ENCODE peak calls at places on chromosomes 1 and 21, in eight cellular contexts. One of them, this sample, is unnamed.
A peak's percentile ranks its signal among the peaks of the same experiment; 100 is the strongest.

GRCh38 chr1:115240321-115240720 is 97.7 kb downstream of the NGF start:
- DNase-seq in stomach: no peak
- DNase-seq in PC-9: no peak
- DNase-seq in neuronal stem cell: no peak
- DNase-seq in cardiac muscle cell: no peak
- DNase-seq in RWPE1: no peak
- DNase-seq in GM23338: no peak
- DNase-seq in uterus: no peak
- DNase-seq in this sample: no peak

GRCh38 chr1:27664291-27664690 is 7.7 kb downstream of the IFI6 start:
- DNase-seq in neuronal stem cell: no peak
- DNase-seq in stomach: no peak
- DNase-seq in GM23338: peak; percentile 22
- DNase-seq in uterus: no peak
- DNase-seq in RWPE1: no peak
- DNase-seq in PC-9: no peak
- DNase-seq in cardiac muscle cell: no peak
- DNase-seq in this sample: no peak

GRCh38 chr21:41827951-41828883 is 50.9 kb downstream of the PRDM15 start:
- DNase-seq in neuronal stem cell: no peak
- DNase-seq in RWPE1: peak; percentile 12
- DNase-seq in uterus: no peak
- DNase-seq in cardiac muscle cell: no peak
- DNase-seq in stomach: no peak
- DNase-seq in PC-9: no peak
- DNase-seq in GM23338: no peak
- DNase-seq in this sample: no peak

GRCh38 chr1:209607102-209607794 is 23.7 kb downstream of the CAMK1G start:
- DNase-seq in RWPE1: peak; percentile 70
- DNase-seq in neuronal stem cell: no peak
- DNase-seq in PC-9: peak; percentile 39
- DNase-seq in stomach: no peak
- DNase-seq in cardiac muscle cell: no peak
- DNase-seq in uterus: no peak
- DNase-seq in GM23338: no peak
- DNase-seq in this sample: no peak

GRCh38 chr1:45246760-45247159 is 40.4 kb upstream of the ZSWIM5 start:
- DNase-seq in RWPE1: peak; percentile 38
- DNase-seq in PC-9: peak; percentile 88
- DNase-seq in neuronal stem cell: no peak
- DNase-seq in cardiac muscle cell: no peak
- DNase-seq in GM23338: no peak
- DNase-seq in uterus: no peak
- DNase-seq in stomach: no peak
- DNase-seq in this sample: no peak

GRCh38 chr1:100535264-100535663 is 2.7 kb upstream of the GPR88 start:
- DNase-seq in uterus: no peak
- DNase-seq in PC-9: no peak
- DNase-seq in stomach: no peak
- DNase-seq in GM23338: no peak
- DNase-seq in neuronal stem cell: no peak
- DNase-seq in cardiac muscle cell: no peak
- DNase-seq in RWPE1: no peak
- DNase-seq in this sample: no peak

GRCh38 chr1:22364764-22365163 is 86.9 kb upstream of the ZBTB40 start:
- DNase-seq in RWPE1: no peak
- DNase-seq in stomach: no peak
- DNase-seq in PC-9: no peak
- DNase-seq in cardiac muscle cell: no peak
- DNase-seq in neuronal stem cell: no peak
- DNase-seq in uterus: no peak
- DNase-seq in GM23338: peak; percentile 70
- DNase-seq in this sample: no peak

GRCh38 chr1:84704872-84705426 is 14.7 kb upstream of the SSX2IP start:
- DNase-seq in uterus: no peak
- DNase-seq in cardiac muscle cell: no peak
- DNase-seq in RWPE1: no peak
- DNase-seq in PC-9: no peak
- DNase-seq in GM23338: no peak
- DNase-seq in neuronal stem cell: no peak
- DNase-seq in stomach: no peak
- DNase-seq in this sample: no peak

GRCh38 chr1:15211424-15211823 is 35.6 kb upstream of the FHAD1 start:
- DNase-seq in uterus: no peak
- DNase-seq in stomach: no peak
- DNase-seq in cardiac muscle cell: no peak
- DNase-seq in PC-9: no peak
- DNase-seq in RWPE1: no peak
- DNase-seq in GM23338: no peak
- DNase-seq in neuronal stem cell: no peak
- DNase-seq in this sample: no peak

GRCh38 chr21:38777521-38777920 is 28.2 kb upstream of the ETS2 start:
- DNase-seq in PC-9: no peak
- DNase-seq in GM23338: no peak
- DNase-seq in stomach: no peak
- DNase-seq in neuronal stem cell: no peak
- DNase-seq in uterus: no peak
- DNase-seq in RWPE1: no peak
- DNase-seq in cardiac muscle cell: no peak
- DNase-seq in this sample: no peak

GRCh38 chr1:193183019-193183643 is 3.3 kb downstream of the B3GALT2 start:
- DNase-seq in GM23338: peak; percentile 74
- DNase-seq in stomach: no peak
- DNase-seq in cardiac muscle cell: peak; percentile 74
- DNase-seq in uterus: no peak
- DNase-seq in neuronal stem cell: peak; percentile 37
- DNase-seq in RWPE1: peak; percentile 12
- DNase-seq in PC-9: no peak
- DNase-seq in this sample: peak; percentile 29

GRCh38 chr1:112982328-112982727 is 26.3 kb upstream of the SLC16A1 start:
- DNase-seq in cardiac muscle cell: no peak
- DNase-seq in RWPE1: no peak
- DNase-seq in uterus: no peak
- DNase-seq in GM23338: no peak
- DNase-seq in PC-9: no peak
- DNase-seq in stomach: no peak
- DNase-seq in neuronal stem cell: no peak
- DNase-seq in this sample: no peak

GRCh38 chr1:21340230-21340564 is 49.9 kb upstream of the ECE1 start:
- DNase-seq in uterus: peak; percentile 66
- DNase-seq in cardiac muscle cell: no peak
- DNase-seq in GM23338: no peak
- DNase-seq in stomach: peak; percentile 85
- DNase-seq in PC-9: no peak
- DNase-seq in RWPE1: no peak
- DNase-seq in neuronal stem cell: no peak
- DNase-seq in this sample: peak; percentile 97

DNA sequence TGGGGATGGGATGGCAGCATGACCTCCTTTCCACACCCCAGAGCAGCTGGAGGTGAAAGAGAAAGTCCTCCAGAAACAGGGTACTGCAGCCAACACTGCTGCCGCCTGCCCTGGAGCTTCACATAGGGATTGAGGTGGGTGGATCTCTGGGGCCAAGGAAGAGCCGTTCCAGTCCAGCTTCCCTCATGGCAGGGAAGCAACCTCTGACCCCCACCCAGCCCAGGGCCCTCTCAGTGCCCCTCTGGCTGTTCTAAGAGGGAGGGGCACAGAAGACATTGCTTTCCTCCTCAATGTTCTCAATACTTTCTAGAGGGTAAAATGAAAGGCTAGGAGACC is 5.7 kb downstream of the KIF21B start:
- DNase-seq in PC-9: no peak
- DNase-seq in neuronal stem cell: no peak
- DNase-seq in stomach: no peak
- DNase-seq in GM23338: no peak
- DNase-seq in cardiac muscle cell: no peak
- DNase-seq in uterus: no peak
- DNase-seq in RWPE1: no peak
- DNase-seq in this sample: no peak
- H3K27ac ChIP-seq in PC-9: no peak overlapping the region
- H3K27ac ChIP-seq in neuronal stem cell: no peak overlapping the region
- H3K27ac ChIP-seq in stomach: no peak overlapping the region
- H3K27ac ChIP-seq in GM23338: no peak overlapping the region
- H3K27ac ChIP-seq in cardiac muscle cell: no peak overlapping the region
- H3K27ac ChIP-seq in uterus: no peak overlapping the region
- H3K27ac ChIP-seq in RWPE1: no peak overlapping the region
- H3K27ac ChIP-seq in this sample: no peak overlapping the region

DNA sequence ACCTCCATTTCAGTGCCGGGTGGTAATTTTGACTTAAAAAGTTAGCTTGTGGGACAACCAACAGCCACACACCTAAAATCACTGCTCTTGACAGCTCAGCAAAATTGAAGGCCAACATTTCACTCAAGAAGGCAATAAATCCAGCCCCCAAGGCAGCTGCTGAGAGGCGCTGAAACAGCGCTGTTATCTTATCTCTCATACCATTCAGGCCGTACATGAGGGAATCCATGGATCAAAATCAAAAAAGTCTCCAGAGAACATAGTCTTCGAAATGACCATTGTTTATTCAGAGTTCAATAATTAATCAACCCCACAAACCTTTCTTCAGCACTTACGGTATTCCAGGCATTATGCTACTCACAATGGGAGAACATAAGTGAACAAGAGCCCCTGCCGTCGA is 38.5 kb downstream of the ZBTB18 start:
- DNase-seq in PC-9: no peak
- DNase-seq in neuronal stem cell: no peak
- DNase-seq in RWPE1: no peak
- DNase-seq in cardiac muscle cell: no peak
- DNase-seq in GM23338: no peak
- DNase-seq in uterus: no peak
- DNase-seq in stomach: no peak
- DNase-seq in this sample: no peak
- H3K27ac ChIP-seq in PC-9: no peak overlapping the region
- H3K27ac ChIP-seq in neuronal stem cell: no peak overlapping the region
- H3K27ac ChIP-seq in RWPE1: no peak overlapping the region
- H3K27ac ChIP-seq in cardiac muscle cell: no peak overlapping the region
- H3K27ac ChIP-seq in GM23338: no peak overlapping the region
- H3K27ac ChIP-seq in uterus: no peak overlapping the region
- H3K27ac ChIP-seq in stomach: no peak overlapping the region
- H3K27ac ChIP-seq in this sample: no peak overlapping the region

GRCh38 chr1:237043846-237044636 is 2.1 kb downstream of the RYR2 start:
- DNase-seq in neuronal stem cell: no peak
- DNase-seq in RWPE1: no peak
- DNase-seq in stomach: no peak
- DNase-seq in PC-9: no peak
- DNase-seq in uterus: no peak
- DNase-seq in cardiac muscle cell: peak; percentile 96
- DNase-seq in GM23338: peak; percentile 51
- DNase-seq in this sample: no peak

GRCh38 chr1:237041461-237041794 is 556 bp upstream of the RYR2 start:
- DNase-seq in stomach: no peak
- DNase-seq in uterus: no peak
- DNase-seq in GM23338: no peak
- DNase-seq in PC-9: no peak
- DNase-seq in RWPE1: no peak
- DNase-seq in cardiac muscle cell: no peak
- DNase-seq in neuronal stem cell: no peak
- DNase-seq in this sample: no peak

GRCh38 chr1:237041795-237042466 is at the start of gene RYR2:
- DNase-seq in cardiac muscle cell: peak; percentile 88
- DNase-seq in PC-9: no peak
- DNase-seq in neuronal stem cell: peak; percentile 60
- DNase-seq in RWPE1: no peak
- DNase-seq in GM23338: peak; percentile 91
- DNase-seq in stomach: no peak
- DNase-seq in uterus: no peak
- DNase-seq in this sample: no peak

GRCh38 chr1:237042467-237042891 is 495 bp downstream of the RYR2 start:
- DNase-seq in stomach: no peak
- DNase-seq in neuronal stem cell: peak; percentile 48
- DNase-seq in GM23338: peak; percentile 51
- DNase-seq in uterus: no peak
- DNase-seq in RWPE1: no peak
- DNase-seq in PC-9: no peak
- DNase-seq in cardiac muscle cell: no peak
- DNase-seq in this sample: no peak

DNA sequence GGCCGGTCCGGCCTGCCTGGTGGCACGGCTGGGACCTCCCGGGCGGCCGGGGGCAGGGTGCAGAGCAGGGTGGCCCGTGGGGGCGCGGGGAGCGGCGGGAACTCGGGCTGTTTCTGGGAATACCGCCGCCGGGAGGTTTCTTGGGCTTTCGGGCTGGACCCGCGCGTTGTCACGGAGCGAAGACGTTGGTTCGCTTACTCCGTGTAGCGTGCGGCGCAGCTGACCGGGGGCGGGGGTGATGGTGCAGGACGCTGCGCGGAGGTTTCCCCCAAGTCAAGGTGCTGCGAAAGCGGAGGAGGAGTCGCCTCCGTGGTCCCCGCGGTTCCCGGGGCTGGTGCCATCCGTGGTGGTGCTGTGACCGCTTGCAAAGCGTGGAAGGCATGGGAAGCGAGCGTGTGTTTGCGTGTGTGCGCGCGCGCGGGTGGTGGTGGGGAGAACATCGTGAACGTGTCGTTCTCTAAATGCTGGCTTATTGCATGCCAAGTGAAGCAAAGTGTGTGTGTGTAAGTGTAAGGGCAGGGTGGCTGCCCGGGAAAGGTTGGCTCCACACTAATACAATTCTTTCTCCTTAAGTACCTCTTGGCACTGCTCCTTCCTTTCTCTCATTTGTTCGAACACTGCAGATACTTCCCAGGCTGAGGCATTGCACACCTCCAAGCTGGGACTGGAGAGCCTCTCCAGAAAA is 1.1 kb downstream of the RYR2 start:
- DNase-seq in neuronal stem cell: peak; percentile 26
- DNase-seq in GM23338: peak; percentile 60
- DNase-seq in uterus: no peak
- DNase-seq in PC-9: no peak
- DNase-seq in RWPE1: no peak
- DNase-seq in cardiac muscle cell: peak; percentile 68
- DNase-seq in stomach: no peak
- DNase-seq in this sample: no peak
- H3K27ac ChIP-seq in neuronal stem cell: no peak overlapping the region
- H3K27ac ChIP-seq in GM23338: no peak overlapping the region
- H3K27ac ChIP-seq in uterus: no peak overlapping the region
- H3K27ac ChIP-seq in PC-9: no peak overlapping the region
- H3K27ac ChIP-seq in RWPE1: no peak overlapping the region
- H3K27ac ChIP-seq in cardiac muscle cell: peak overlapping the region; percentile 93
- H3K27ac ChIP-seq in stomach: peak overlapping the region; percentile 65
- H3K27ac ChIP-seq in this sample: no peak overlapping the region

DNA sequence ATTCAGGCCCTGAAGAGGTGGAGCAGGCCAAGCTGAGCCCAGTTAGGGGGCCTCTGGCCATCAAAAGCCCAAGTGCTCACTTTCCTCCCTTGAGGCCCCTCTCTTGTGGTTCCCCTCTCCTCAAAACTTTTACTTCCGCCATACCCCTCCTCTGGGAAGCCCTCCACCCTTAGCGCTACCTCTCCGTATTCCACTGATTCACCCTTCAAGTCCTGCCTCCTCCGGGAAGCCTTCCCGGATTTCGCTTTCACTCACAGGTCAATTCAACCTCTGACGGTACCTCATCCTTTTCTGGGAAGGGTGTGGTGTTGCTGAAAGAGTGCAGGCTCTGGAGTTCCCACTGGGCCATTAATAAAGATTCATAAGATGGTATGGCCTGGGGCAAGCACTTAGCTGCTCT is 19.1 kb downstream of the SPOCD1 start:
- DNase-seq in RWPE1: no peak
- DNase-seq in stomach: no peak
- DNase-seq in PC-9: no peak
- DNase-seq in neuronal stem cell: no peak
- DNase-seq in GM23338: no peak
- DNase-seq in cardiac muscle cell: no peak
- DNase-seq in uterus: no peak
- DNase-seq in this sample: no peak
- H3K27ac ChIP-seq in RWPE1: no peak overlapping the region
- H3K27ac ChIP-seq in stomach: no peak overlapping the region
- H3K27ac ChIP-seq in PC-9: no peak overlapping the region
- H3K27ac ChIP-seq in neuronal stem cell: no peak overlapping the region
- H3K27ac ChIP-seq in GM23338: no peak overlapping the region
- H3K27ac ChIP-seq in cardiac muscle cell: no peak overlapping the region
- H3K27ac ChIP-seq in uterus: no peak overlapping the region
- H3K27ac ChIP-seq in this sample: no peak overlapping the region